ENCODE peak calls at places on chromosome 3, in five cellular contexts. S is heart left ventricle, G is tibial artery, W is colonic mucosa, Y is A549. J is an unnamed sample.

GRCh38 chr3:60269377-60269776 is 981.9 kb downstream of the FHIT start:
- DNase-seq in S (no peak), G (no peak), W (no peak), Y (no peak), J (no peak)

GRCh38 chr3:129399145-129399894 is 29.1 kb downstream of the EFCAB12 start:
- DNase-seq in S (peak; percentile 72), G (peak; percentile 78), W (peak; percentile 88), Y (peak; percentile 83), J (peak; percentile 58)

GRCh38 chr3:17579289-17580031 is 163.0 kb downstream of the TBC1D5 start:
- DNase-seq in S (no peak), G (no peak), W (no peak), Y (no peak), J (no peak)

GRCh38 chr3:148030975-148031374 is 621.8 kb downstream of the ZIC1 start:
- DNase-seq in S (no peak), G (no peak), W (no peak), Y (no peak), J (no peak)

GRCh38 chr3:194985031-194985578 is 285.9 kb downstream of the XXYLT1 start:
- DNase-seq in S (peak; percentile 91), G (peak; percentile 62), W (peak; percentile 77), Y (no peak), J (no peak)

GRCh38 chr3:187520027-187520945 is 149.9 kb downstream of the SST start:
- DNase-seq in S (peak; percentile 77), G (peak; percentile 42), W (no peak), Y (no peak), J (no peak)

GRCh38 chr3:194381460-194381875 is 11.9 kb upstream of the LRRC15 start:
- DNase-seq in S (no peak), G (no peak), W (no peak), Y (no peak), J (no peak)

GRCh38 chr3:177443469-177443868 is 246.2 kb upstream of the TBL1XR1 start:
- DNase-seq in S (no peak), G (no peak), W (peak; percentile 35), Y (no peak), J (no peak)

GRCh38 chr3:10757821-10758130 is 58.3 kb upstream of the SLC6A11 start:
- DNase-seq in S (no peak), G (no peak), W (no peak), Y (no peak), J (no peak)

GRCh38 chr3:62678841-62679240 is 196.4 kb downstream of the CADPS start:
- DNase-seq in S (no peak), G (no peak), W (no peak), Y (no peak), J (no peak)

GRCh38 chr3:14170569-14171159 is 7.7 kb downstream of the XPC start:
- DNase-seq in S (no peak), G (no peak), W (no peak), Y (no peak), J (no peak)

GRCh38 chr3:12155833-12156232 is 2.9 kb downstream of the TIMP4 start:
- DNase-seq in S (no peak), G (peak; percentile 45), W (no peak), Y (peak; percentile 31), J (no peak)

GRCh38 chr3:119401502-119402440 is 61.6 kb downstream of the TMEM39A start:
- DNase-seq in S (no peak), G (no peak), W (no peak), Y (no peak), J (no peak)

GRCh38 chr3:14150491-14151230 is 25.8 kb downstream of the TMEM43 start:
- DNase-seq in S (no peak), G (no peak), W (no peak), Y (no peak), J (no peak)

GRCh38 chr3:32297366-32297765 is 58.9 kb downstream of the CMTM8 start:
- DNase-seq in S (no peak), G (no peak), W (no peak), Y (no peak), J (peak; percentile 59)

GRCh38 chr3:119527731-119528130 is 29.4 kb downstream of the TIMMDC1 start:
- DNase-seq in S (no peak), G (no peak), W (no peak), Y (no peak), J (no peak)

GRCh38 chr3:30141178-30141581 is 465.2 kb upstream of the TGFBR2 start:
- DNase-seq in S (no peak), G (no peak), W (no peak), Y (no peak), J (no peak)

GRCh38 chr3:14451844-14452533 is 49.6 kb downstream of the SLC6A6 start:
- DNase-seq in S (peak; percentile 68), G (peak; percentile 90), W (peak; percentile 55), Y (peak; percentile 91), J (no peak)

GRCh38 chr3:131193671-131194291 is 167.1 kb downstream of the NEK11 start:
- DNase-seq in S (no peak), G (no peak), W (no peak), Y (peak; percentile 8), J (no peak)

GRCh38 chr3:128349963-128350599 is 116.6 kb downstream of the DNAJB8 start:
- DNase-seq in S (no peak), G (no peak), W (no peak), Y (no peak), J (no peak)
- H3K27ac ChIP-seq in S (no peak overlapping the region), G (no peak overlapping the region), W (no peak overlapping the region), Y (no peak overlapping the region), J (no peak overlapping the region)

GRCh38 chr3:15794842-15795562 is 2.8 kb downstream of the ANKRD28 start:
- DNase-seq in S (no peak), G (no peak), W (no peak), Y (no peak), J (no peak)
- TF ChIP-seq CTCF in S (no peak), G (peak; percentile 9), W (no peak), Y (peak; percentile 22), J (no peak)

GRCh38 chr3:121269389-121269788 is 276.4 kb downstream of the POLQ start:
- DNase-seq in S (no peak), G (no peak), W (no peak), Y (no peak), J (no peak)

DNA sequence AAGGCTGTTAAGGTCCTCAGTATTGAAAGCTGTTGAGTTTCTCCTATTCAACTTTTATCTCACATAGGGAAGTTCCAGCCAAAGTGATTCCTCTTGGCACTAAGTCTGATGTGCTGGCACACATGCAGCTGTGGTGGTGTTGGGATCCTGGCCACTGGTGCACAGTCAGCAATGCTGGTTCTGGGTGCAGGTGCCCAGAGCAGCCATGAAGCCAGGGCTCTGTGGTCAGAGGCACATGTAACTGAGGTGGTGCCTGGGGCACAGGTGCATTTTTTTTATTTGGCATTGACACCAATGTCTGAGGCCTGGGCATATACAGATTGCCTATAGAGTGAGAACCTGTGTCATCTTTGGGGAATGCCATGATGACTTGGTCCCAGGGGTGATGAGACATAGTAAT is 271.4 kb downstream of the POLQ start:
- DNase-seq in S (no peak), G (no peak), W (no peak), Y (no peak), J (no peak)
- H3K9me3 ChIP-seq in S (peaks cover 35% of the 10 kb centered on the region), G (peaks cover 10% of the 10 kb centered on the region), W (no peaks in the 10 kb centered on the region), Y (no peaks in the 10 kb centered on the region), J (peaks cover 12% of the 10 kb centered on the region)

GRCh38 chr3:150469931-150470740 is 62.0 kb downstream of the TSC22D2 start:
- DNase-seq in S (no peak), G (no peak), W (peak; percentile 51), Y (no peak), J (no peak)
- H3K27ac ChIP-seq in S (no peak overlapping the region), G (no peak overlapping the region), W (peak overlapping the region; percentile 82), Y (peak overlapping the region; percentile 81), J (no peak overlapping the region)

GRCh38 chr3:142152349-142152748 is 3.0 kb upstream of the TFDP2 start:
- DNase-seq in S (no peak), G (no peak), W (no peak), Y (no peak), J (no peak)
- TF ChIP-seq CTCF in S (no peak), G (no peak), W (no peak), Y (peak; percentile 16), J (peak; percentile 17)

DNA sequence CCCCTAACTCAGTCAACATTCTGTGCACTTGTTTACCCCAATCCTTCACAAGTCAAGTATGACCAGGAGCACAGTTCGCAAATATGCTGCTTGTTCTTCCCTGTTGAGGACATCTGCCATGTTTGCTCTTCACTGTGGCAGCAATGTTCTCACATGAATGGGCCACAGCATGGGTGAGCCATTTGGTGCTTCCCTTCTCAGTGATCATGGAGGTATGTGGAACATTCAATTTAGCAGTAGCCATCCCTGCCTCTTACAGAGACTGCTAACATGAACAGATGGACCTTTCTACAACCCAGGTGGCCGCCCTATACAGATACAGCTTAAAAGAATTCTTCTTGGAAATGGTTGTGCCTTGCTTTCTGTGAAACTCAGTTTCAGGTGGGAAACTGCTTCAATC is 660.1 kb upstream of the SGO1 start:
- DNase-seq in S (no peak), G (no peak), W (no peak), Y (no peak), J (no peak)
- H3K9me3 ChIP-seq in S (no peaks in the 10 kb centered on the region), G (no peaks in the 10 kb centered on the region), W (no peaks in the 10 kb centered on the region), Y (no peaks in the 10 kb centered on the region), J (no peaks in the 10 kb centered on the region)

GRCh38 chr3:18771931-18772330 is 346.8 kb upstream of the SATB1 start:
- DNase-seq in S (no peak), G (no peak), W (no peak), Y (no peak), J (no peak)
- H3K27ac ChIP-seq in S (no peak overlapping the region), G (no peak overlapping the region), W (no peak overlapping the region), Y (no peak overlapping the region), J (no peak overlapping the region)

GRCh38 chr3:159583662-159584061 is 405.0 kb upstream of the IL12A start:
- DNase-seq in S (no peak), G (no peak), W (no peak), Y (no peak), J (no peak)

DNA sequence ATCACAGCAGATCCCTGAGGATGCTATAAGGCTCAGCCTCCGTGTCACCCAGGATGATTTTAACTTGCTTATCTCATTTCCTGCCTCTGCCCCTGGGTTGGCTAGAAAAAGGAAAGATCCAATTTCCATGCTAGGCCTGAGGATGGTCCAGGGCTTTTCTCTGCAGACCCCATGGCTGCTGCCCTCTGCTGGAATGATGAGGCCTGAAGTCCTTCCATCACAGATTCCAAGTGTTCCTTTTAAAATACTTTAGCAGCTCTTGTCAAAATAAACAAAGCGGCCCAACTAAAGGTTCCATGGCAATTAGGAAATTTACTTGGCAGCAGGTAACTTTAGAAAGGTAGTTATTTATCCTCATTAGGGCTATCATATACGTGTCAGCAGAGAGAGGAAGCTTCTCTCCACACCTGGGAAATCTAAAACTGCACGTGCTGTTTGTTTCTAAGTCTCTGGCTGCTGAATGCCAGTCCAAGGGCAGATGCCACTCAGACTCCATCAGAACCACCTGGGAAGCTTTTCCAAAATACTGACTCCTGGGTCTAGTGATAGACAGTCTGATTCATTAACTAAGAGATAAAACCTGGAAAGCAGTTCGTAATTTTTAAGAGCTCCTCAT is 401.9 kb upstream of the IL12A start:
- DNase-seq in S (no peak), G (no peak), W (no peak), Y (peak; percentile 15), J (no peak)
- TF ChIP-seq CTCF in S (peak; percentile 31), G (no peak), W (no peak), Y (peak; percentile 49), J (no peak)

J was measured in CD4-positive, alpha-beta T cell.